ENCODE peak calls at places on chromosome 11, in seven cellular contexts. K is heart right ventricle; V is tibial artery; I is CD4-positive, alpha-beta T cell; F is H1; Y is GM20000; Z is progenitor cell of endocrine pancreas. E is an unnamed sample.

GRCh38 chr11:106540001-106540400 is 462.5 kb downstream of the AASDHPPT start:
- DNase-seq in V (no peak), K (no peak), I (no peak), F (no peak), Z (no peak), Y (no peak), E (no peak)

GRCh38 chr11:2699185-2699530 is 636 bp downstream of the KCNQ1OT1 start:
- DNase-seq in V (peak; percentile 67), Y (no peak), F (no peak), K (no peak), Z (no peak), I (no peak), E (peak; percentile 12)

GRCh38 chr11:15175780-15176179 is 61.1 kb downstream of the INSC start:
- DNase-seq in Z (no peak), K (no peak), V (no peak), I (no peak), Y (no peak), F (no peak), E (no peak)

GRCh38 chr11:56905936-56906335 is 82.8 kb upstream of the OR5AK2 start:
- DNase-seq in K (no peak), F (no peak), Y (no peak), I (no peak), V (no peak), Z (no peak), E (no peak)

GRCh38 chr11:65718964-65719492 is 1.6 kb downstream of the RNASEH2C start:
- DNase-seq in Z (no peak), K (no peak), F (no peak), V (no peak), Y (no peak), I (no peak), E (no peak)

GRCh38 chr11:119432484-119433368 is 9.8 kb upstream of the THY1 start:
- DNase-seq in K (no peak), F (no peak), Z (no peak), V (no peak), I (no peak), Y (no peak), E (no peak)

GRCh38 chr11:8683115-8683807 is 669 bp downstream of the RPL27A start:
- DNase-seq in K (no peak), Z (peak; percentile 16), Y (no peak), I (no peak), F (no peak), V (no peak), E (peak; percentile 27)

GRCh38 chr11:118305726-118306125 is 1.2 kb downstream of the CD3E start:
- DNase-seq in K (no peak), I (peak; percentile 48), Z (no peak), Y (no peak), V (no peak), F (no peak), E (no peak)

GRCh38 chr11:35621620-35622019 is 3.4 kb downstream of the FJX1 start:
- DNase-seq in V (no peak), F (no peak), Y (no peak), K (no peak), Z (no peak), I (no peak), E (no peak)

DNA sequence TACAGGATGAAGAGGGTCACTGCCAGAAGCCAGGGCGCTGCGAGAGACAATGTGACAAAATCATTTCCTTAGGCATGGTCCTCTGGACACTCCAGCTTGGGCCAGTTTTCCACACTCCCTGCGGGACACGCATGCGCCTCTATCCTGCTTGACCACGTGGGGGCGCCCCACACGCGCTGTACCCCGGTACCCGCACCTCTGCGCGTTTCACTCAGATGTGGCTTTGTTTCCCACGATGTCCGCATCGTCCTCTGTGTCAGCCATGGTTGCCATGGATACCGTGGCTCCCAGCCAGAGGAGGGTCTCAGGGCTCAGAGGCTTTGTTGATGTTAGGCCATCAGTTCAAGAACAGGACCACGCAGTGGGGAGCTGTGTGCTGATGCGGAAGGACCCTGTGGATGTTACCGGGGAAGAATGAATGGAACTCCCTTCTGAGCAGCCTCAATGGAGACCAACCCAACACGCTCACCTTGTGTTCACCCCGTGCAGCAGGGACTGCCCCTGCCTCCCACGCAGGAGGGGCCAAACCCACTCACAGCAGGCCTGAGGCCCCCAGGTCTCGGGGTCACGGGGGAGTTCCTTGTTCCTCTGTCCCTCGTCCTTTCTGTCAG is 101.1 kb upstream of the SLC22A12 start:
- DNase-seq in F (peak; percentile 90), Y (peak; percentile 53), V (no peak), I (peak; percentile 13), Z (peak; percentile 47), K (peak; percentile 53), E (peak; percentile 69)
- TF ChIP-seq CTCF in F (peak; percentile 82), Y (peak; percentile 46), V (peak; percentile 44), I (peak; percentile 59), Z (peak; percentile 83), K (peak; percentile 47), E (peak; percentile 75)

GRCh38 chr11:93784152-93784934 is at the start of gene MED17:
- DNase-seq in Y (peak; percentile 93), K (peak; percentile 90), Z (peak; percentile 74), V (peak; percentile 95), F (peak; percentile 85), I (peak; percentile 82), E (peak; percentile 86)

GRCh38 chr11:93783362-93783761 is 720 bp upstream of the MED17 start:
- DNase-seq in Z (no peak), Y (no peak), I (no peak), V (no peak), F (no peak), K (no peak), E (no peak)

GRCh38 chr11:93784935-93785360 is 866 bp downstream of the MED17 start:
- DNase-seq in V (no peak), I (no peak), Z (no peak), Y (no peak), F (no peak), K (no peak), E (no peak)

GRCh38 chr11:93783767-93784151 is 323 bp upstream of the MED17 start:
- DNase-seq in F (no peak), V (no peak), I (no peak), Y (peak; percentile 17), K (no peak), Z (no peak), E (no peak)
- TF ChIP-seq CTCF in F (no peak), V (no peak), I (peak; percentile 36), Y (no peak), K (no peak), Z (no peak), E (no peak)

DNA sequence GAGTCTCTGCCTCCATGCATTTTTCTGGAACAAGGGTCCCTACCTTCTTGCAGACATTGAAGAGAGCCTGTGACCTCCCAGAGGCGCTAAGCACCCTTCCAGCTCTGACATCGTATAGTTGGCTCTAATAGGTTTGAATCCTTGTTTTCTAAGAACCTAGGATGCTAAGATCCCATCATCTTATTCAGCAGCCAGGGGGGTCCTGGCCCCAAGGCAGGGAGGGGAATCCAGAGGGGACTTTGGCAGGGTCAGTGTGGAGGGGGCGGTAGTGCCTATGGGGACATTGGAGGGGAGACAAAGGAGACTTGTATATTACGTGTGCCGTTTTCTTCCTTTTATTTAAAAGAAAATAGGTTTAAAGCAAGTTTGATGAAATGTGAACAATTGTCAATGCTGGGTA is 3.4 kb upstream of the LRRC10B start:
- DNase-seq in I (no peak), K (no peak), V (no peak), Z (no peak), F (no peak), Y (no peak), E (no peak)
- TF ChIP-seq CTCF in I (no peak), K (no peak), V (no peak), Z (no peak), F (no peak), Y (no peak), E (no peak)

GRCh38 chr11:34278708-34279297 is 79.0 kb downstream of the ABTB2 start:
- DNase-seq in I (no peak), V (no peak), K (peak; percentile 21), Y (peak; percentile 35), F (no peak), Z (no peak), E (no peak)
- TF ChIP-seq CTCF in I (no peak), V (no peak), K (no peak), Y (no peak), F (no peak), Z (no peak), E (no peak)